ENCODE peak calls at places on chromosomes 2 and 18, in seven cellular contexts. One of them, this sample, is unnamed.

GRCh38 chr18:44712025-44712424 is 31.3 kb downstream of the SETBP1 start:
- DNase-seq in HepG2: no peak
- DNase-seq in endothelial cell of umbilical vein: no peak
- DNase-seq in K562: no peak
- DNase-seq in HCT116: no peak
- DNase-seq in SK-N-SH: no peak
- DNase-seq in GM12878: no peak
- DNase-seq in this sample: no peak

GRCh38 chr2:213932-214693 is 49.7 kb downstream of the SH3YL1 start:
- DNase-seq in endothelial cell of umbilical vein: no peak
- DNase-seq in GM12878: no peak
- DNase-seq in K562: no peak
- DNase-seq in HCT116: no peak
- DNase-seq in HepG2: no peak
- DNase-seq in SK-N-SH: peak; percentile 50
- DNase-seq in this sample: no peak

GRCh38 chr2:26068602-26069298 is 34.9 kb downstream of the RAB10 start:
- DNase-seq in HCT116: peak; percentile 46
- DNase-seq in GM12878: peak; percentile 84
- DNase-seq in K562: peak; percentile 67
- DNase-seq in HepG2: peak; percentile 56
- DNase-seq in endothelial cell of umbilical vein: peak; percentile 86
- DNase-seq in SK-N-SH: no peak
- DNase-seq in this sample: peak; percentile 80

GRCh38 chr2:41152318-41152717 is 700.4 kb upstream of the SLC8A1 start:
- DNase-seq in endothelial cell of umbilical vein: no peak
- DNase-seq in HCT116: no peak
- DNase-seq in SK-N-SH: no peak
- DNase-seq in K562: no peak
- DNase-seq in GM12878: no peak
- DNase-seq in HepG2: no peak
- DNase-seq in this sample: no peak

GRCh38 chr2:147515213-147515612 is 329.6 kb upstream of the ACVR2A start:
- DNase-seq in K562: no peak
- DNase-seq in GM12878: no peak
- DNase-seq in endothelial cell of umbilical vein: no peak
- DNase-seq in HCT116: no peak
- DNase-seq in SK-N-SH: no peak
- DNase-seq in HepG2: no peak
- DNase-seq in this sample: no peak

GRCh38 chr2:40208478-40208877 is 243.4 kb downstream of the SLC8A1 start:
- DNase-seq in K562: no peak
- DNase-seq in GM12878: no peak
- DNase-seq in SK-N-SH: no peak
- DNase-seq in HCT116: no peak
- DNase-seq in endothelial cell of umbilical vein: no peak
- DNase-seq in HepG2: no peak
- DNase-seq in this sample: no peak

GRCh38 chr2:126723281-126723815 is 67.4 kb downstream of the GYPC start:
- DNase-seq in HCT116: no peak
- DNase-seq in K562: no peak
- DNase-seq in GM12878: no peak
- DNase-seq in SK-N-SH: no peak
- DNase-seq in endothelial cell of umbilical vein: no peak
- DNase-seq in HepG2: no peak
- DNase-seq in this sample: no peak

GRCh38 chr2:222671259-222672067 is at the start of gene MOGAT1:
- DNase-seq in HepG2: peak; percentile 71
- DNase-seq in K562: no peak
- DNase-seq in SK-N-SH: peak; percentile 96
- DNase-seq in endothelial cell of umbilical vein: no peak
- DNase-seq in GM12878: no peak
- DNase-seq in HCT116: no peak
- DNase-seq in this sample: no peak

GRCh38 chr18:24397131-24397693 is 412 bp downstream of the OSBPL1A start:
- DNase-seq in HCT116: peak; percentile 45
- DNase-seq in HepG2: no peak
- DNase-seq in GM12878: no peak
- DNase-seq in K562: peak; percentile 18
- DNase-seq in endothelial cell of umbilical vein: peak; percentile 86
- DNase-seq in SK-N-SH: peak; percentile 60
- DNase-seq in this sample: peak; percentile 42

GRCh38 chr2:48169066-48169724 is 262.9 kb upstream of the FBXO11 start:
- DNase-seq in endothelial cell of umbilical vein: no peak
- DNase-seq in HepG2: no peak
- DNase-seq in HCT116: no peak
- DNase-seq in SK-N-SH: no peak
- DNase-seq in K562: no peak
- DNase-seq in GM12878: no peak
- DNase-seq in this sample: no peak

GRCh38 chr18:54843302-54843701 is 15.0 kb downstream of the RAB27B start:
- DNase-seq in HCT116: no peak
- DNase-seq in GM12878: no peak
- DNase-seq in SK-N-SH: no peak
- DNase-seq in K562: no peak
- DNase-seq in endothelial cell of umbilical vein: no peak
- DNase-seq in HepG2: no peak
- DNase-seq in this sample: no peak

GRCh38 chr2:19731040-19731439 is 170.7 kb downstream of the TTC32 start:
- DNase-seq in SK-N-SH: no peak
- DNase-seq in GM12878: no peak
- DNase-seq in K562: no peak
- DNase-seq in HCT116: no peak
- DNase-seq in endothelial cell of umbilical vein: no peak
- DNase-seq in HepG2: no peak
- DNase-seq in this sample: no peak

GRCh38 chr2:106030287-106031268 is 163.5 kb downstream of the UXS1 start:
- DNase-seq in HCT116: no peak
- DNase-seq in SK-N-SH: no peak
- DNase-seq in GM12878: no peak
- DNase-seq in endothelial cell of umbilical vein: peak; percentile 86
- DNase-seq in HepG2: peak; percentile 90
- DNase-seq in K562: no peak
- DNase-seq in this sample: no peak

GRCh38 chr18:21000667-21001066 is 110.9 kb downstream of the ROCK1 start:
- DNase-seq in HCT116: no peak
- DNase-seq in GM12878: no peak
- DNase-seq in K562: no peak
- DNase-seq in HepG2: no peak
- DNase-seq in endothelial cell of umbilical vein: no peak
- DNase-seq in SK-N-SH: no peak
- DNase-seq in this sample: no peak

GRCh38 chr2:39435974-39436591 is 1.0 kb downstream of the MAP4K3 start:
- DNase-seq in SK-N-SH: peak; percentile 73
- DNase-seq in K562: no peak
- DNase-seq in HepG2: peak; percentile 49
- DNase-seq in HCT116: no peak
- DNase-seq in endothelial cell of umbilical vein: peak; percentile 52
- DNase-seq in GM12878: no peak
- DNase-seq in this sample: no peak

GRCh38 chr18:9720327-9720726 is 12.2 kb downstream of the RAB31 start:
- DNase-seq in SK-N-SH: no peak
- DNase-seq in HCT116: no peak
- DNase-seq in HepG2: no peak
- DNase-seq in GM12878: no peak
- DNase-seq in K562: peak; percentile 51
- DNase-seq in endothelial cell of umbilical vein: no peak
- DNase-seq in this sample: no peak

GRCh38 chr2:215712219-215712849 is 276.5 kb upstream of the FN1 start:
- DNase-seq in endothelial cell of umbilical vein: peak; percentile 92
- DNase-seq in HCT116: no peak
- DNase-seq in HepG2: peak; percentile 18
- DNase-seq in SK-N-SH: no peak
- DNase-seq in K562: no peak
- DNase-seq in GM12878: no peak
- DNase-seq in this sample: no peak

GRCh38 chr2:193506035-193506434 is 1311.3 kb upstream of the TMEFF2 start:
- DNase-seq in HepG2: no peak
- DNase-seq in endothelial cell of umbilical vein: no peak
- DNase-seq in K562: no peak
- DNase-seq in GM12878: no peak
- DNase-seq in HCT116: no peak
- DNase-seq in SK-N-SH: no peak
- DNase-seq in this sample: no peak

GRCh38 chr18:4351005-4351404 is 104.1 kb downstream of the DLGAP1 start:
- DNase-seq in SK-N-SH: no peak
- DNase-seq in K562: no peak
- DNase-seq in HepG2: no peak
- DNase-seq in HCT116: no peak
- DNase-seq in endothelial cell of umbilical vein: no peak
- DNase-seq in GM12878: no peak
- DNase-seq in this sample: no peak

GRCh38 chr2:171146633-171147032 is 14.1 kb downstream of the TLK1 start:
- DNase-seq in endothelial cell of umbilical vein: peak; percentile 83
- DNase-seq in HepG2: no peak
- DNase-seq in HCT116: no peak
- DNase-seq in GM12878: no peak
- DNase-seq in K562: no peak
- DNase-seq in SK-N-SH: no peak
- DNase-seq in this sample: no peak

GRCh38 chr2:12155308-12156061 is 409.1 kb downstream of the LPIN1 start:
- DNase-seq in K562: no peak
- DNase-seq in GM12878: no peak
- DNase-seq in HepG2: no peak
- DNase-seq in SK-N-SH: no peak
- DNase-seq in HCT116: peak; percentile 26
- DNase-seq in endothelial cell of umbilical vein: peak; percentile 97
- DNase-seq in this sample: no peak

DNA sequence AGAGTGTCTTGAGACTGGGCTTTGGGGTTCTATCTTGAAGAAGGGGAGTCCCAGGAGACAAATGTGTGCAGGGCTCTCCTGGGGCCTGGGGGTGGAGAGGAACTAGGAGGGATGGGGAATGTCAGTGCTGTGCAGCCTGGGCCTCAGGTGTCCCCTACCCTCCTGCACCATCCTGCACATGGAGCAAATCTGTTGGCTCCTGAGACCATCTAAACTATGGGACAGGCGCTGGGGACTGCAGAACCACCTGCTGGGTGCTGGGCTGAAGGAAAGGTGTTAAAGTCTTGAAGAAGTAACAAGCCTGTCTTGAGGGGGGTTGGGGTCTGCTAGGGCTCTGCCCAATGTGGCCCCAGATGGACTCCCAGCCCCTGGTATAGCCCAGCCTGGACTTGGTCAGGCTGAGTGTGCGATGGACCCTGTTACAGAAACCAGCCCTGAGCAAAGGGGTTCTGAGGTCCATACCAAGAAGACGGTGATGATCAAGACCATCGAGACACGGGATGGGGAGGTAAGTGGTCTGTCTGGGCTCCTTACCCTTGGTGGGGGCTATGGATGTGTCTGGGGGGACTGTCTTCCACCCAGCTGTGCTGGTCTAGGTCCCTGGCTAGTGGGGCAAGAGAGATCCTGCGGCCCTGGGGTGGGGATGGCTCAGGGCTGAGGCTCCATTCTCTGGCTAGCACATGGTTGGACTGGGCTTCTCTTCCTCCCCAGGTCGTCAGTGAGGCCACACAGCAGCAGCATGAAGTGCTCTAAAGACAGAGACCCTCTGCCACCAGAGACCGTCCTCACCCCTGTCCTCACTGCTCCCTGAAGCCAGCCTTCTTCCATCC is 7.3 kb downstream of the DES start:
- DNase-seq in K562: no peak
- DNase-seq in GM12878: no peak
- DNase-seq in HepG2: no peak
- DNase-seq in HCT116: no peak
- DNase-seq in endothelial cell of umbilical vein: no peak
- DNase-seq in SK-N-SH: no peak
- DNase-seq in this sample: no peak
- TF ChIP-seq POLR2AphosphoS5 in K562: no peak
- TF ChIP-seq POLR2AphosphoS5 in GM12878: no peak
- TF ChIP-seq POLR2AphosphoS5 in HepG2: no peak
- TF ChIP-seq POLR2AphosphoS5 in HCT116: no peak
- TF ChIP-seq POLR2AphosphoS5 in endothelial cell of umbilical vein: no peak
- TF ChIP-seq POLR2AphosphoS5 in SK-N-SH: no peak
- TF ChIP-seq POLR2AphosphoS5 in this sample: no peak

GRCh38 chr18:68177807-68178702 is 536.9 kb downstream of the TMX3 start:
- DNase-seq in endothelial cell of umbilical vein: peak; percentile 85
- DNase-seq in GM12878: no peak
- DNase-seq in SK-N-SH: peak; percentile 2
- DNase-seq in K562: no peak
- DNase-seq in HepG2: peak; percentile 74
- DNase-seq in HCT116: no peak
- DNase-seq in this sample: peak; percentile 26
- H3K9ac ChIP-seq in endothelial cell of umbilical vein: no peak overlapping the region
- H3K9ac ChIP-seq in GM12878: no peak overlapping the region
- H3K9ac ChIP-seq in SK-N-SH: no peak overlapping the region
- H3K9ac ChIP-seq in K562: no peak overlapping the region
- H3K9ac ChIP-seq in HepG2: no peak overlapping the region
- H3K9ac ChIP-seq in HCT116: no peak overlapping the region
- H3K9ac ChIP-seq in this sample: no peak overlapping the region

DNA sequence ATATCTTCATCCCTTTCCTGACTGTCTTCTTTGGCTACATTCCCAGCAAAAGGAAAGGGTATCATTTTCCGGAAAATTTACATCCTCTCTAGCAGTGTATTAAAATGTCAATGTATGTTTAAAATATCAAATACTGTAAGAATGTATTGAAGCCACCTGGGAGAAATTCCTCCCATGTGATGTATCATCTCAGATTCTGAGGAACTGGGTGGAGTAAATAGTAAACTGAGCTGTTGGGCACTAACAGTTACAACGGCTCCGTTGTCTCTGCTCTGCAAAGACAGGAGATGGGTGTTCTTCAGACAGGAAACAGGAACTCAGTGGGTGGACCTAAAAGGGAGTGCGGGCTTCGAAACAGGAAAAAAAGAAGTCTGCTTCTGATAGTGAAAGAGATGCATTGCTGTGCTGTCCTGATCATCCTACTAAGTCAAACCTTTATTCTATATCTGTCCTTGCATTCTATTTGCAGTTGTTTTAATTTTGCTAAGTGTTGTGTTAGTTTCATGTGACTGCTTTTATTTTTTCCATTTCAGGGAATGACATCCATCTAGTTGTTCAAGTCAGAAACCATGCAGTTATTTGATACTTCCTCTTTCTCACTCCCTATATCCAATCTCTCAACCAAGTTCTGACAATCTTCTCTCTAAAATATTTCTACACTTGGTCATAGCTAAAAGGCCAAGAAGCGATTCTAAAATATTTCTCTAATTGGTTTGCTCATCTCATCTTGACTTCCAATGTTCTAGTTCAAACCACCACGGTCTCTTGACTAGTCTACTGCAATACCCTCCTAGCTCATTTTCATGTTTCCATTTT is 19.4 kb downstream of the DOK1 start:
- DNase-seq in K562: no peak
- DNase-seq in SK-N-SH: no peak
- DNase-seq in GM12878: peak; percentile 59
- DNase-seq in endothelial cell of umbilical vein: peak; percentile 24
- DNase-seq in HCT116: no peak
- DNase-seq in HepG2: no peak
- DNase-seq in this sample: no peak
- TF ChIP-seq POLR2AphosphoS5 in K562: no peak
- TF ChIP-seq POLR2AphosphoS5 in SK-N-SH: peak; percentile 79
- TF ChIP-seq POLR2AphosphoS5 in GM12878: no peak
- TF ChIP-seq POLR2AphosphoS5 in endothelial cell of umbilical vein: no peak
- TF ChIP-seq POLR2AphosphoS5 in HCT116: no peak
- TF ChIP-seq POLR2AphosphoS5 in HepG2: no peak
- TF ChIP-seq POLR2AphosphoS5 in this sample: no peak

DNA sequence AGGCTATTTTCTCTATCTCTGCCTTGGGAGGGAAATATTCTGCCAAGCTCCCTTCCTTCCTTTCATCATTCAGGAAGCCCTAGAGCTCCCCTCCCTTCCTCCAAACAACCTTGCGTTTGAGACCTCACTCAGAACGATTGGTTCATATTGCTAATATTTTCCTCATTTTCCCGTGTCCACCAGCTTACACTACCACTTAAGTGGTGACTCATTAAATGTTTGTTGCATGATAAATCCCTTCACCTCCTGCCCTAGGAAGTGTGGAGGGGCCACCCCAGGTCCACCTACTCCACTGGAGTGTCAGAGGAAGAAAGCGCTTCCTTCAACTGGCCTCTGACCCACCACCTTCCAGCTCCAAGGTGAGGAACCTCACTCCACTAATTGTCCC is 2.3 kb upstream of the LPIN2 start:
- DNase-seq in GM12878: no peak
- DNase-seq in endothelial cell of umbilical vein: peak; percentile 93
- DNase-seq in SK-N-SH: no peak
- DNase-seq in HCT116: peak; percentile 61
- DNase-seq in K562: peak; percentile 39
- DNase-seq in HepG2: peak; percentile 69
- DNase-seq in this sample: no peak
- H3K9ac ChIP-seq in GM12878: no peak overlapping the region
- H3K9ac ChIP-seq in endothelial cell of umbilical vein: peak overlapping the region; percentile 53
- H3K9ac ChIP-seq in SK-N-SH: peak overlapping the region; percentile 23
- H3K9ac ChIP-seq in HCT116: peak overlapping the region; percentile 33
- H3K9ac ChIP-seq in K562: peak overlapping the region; percentile 46
- H3K9ac ChIP-seq in HepG2: peak overlapping the region; percentile 80
- H3K9ac ChIP-seq in this sample: no peak overlapping the region